ENCODE peak calls at places on chromosomes 16 and 17, in nine cellular contexts. G is NCI-H1092 treated with DMSO at 0.1 percent for 48 hours; D is kidney tubule cell; L is amniotic epithelial cell; M is foreskin melanocyte; X is naive thymus-derived CD4-positive, alpha-beta T cell; Q is HEK293T; J is CD8-positive, alpha-beta T cell; N is stimulated activated CD8-positive, alpha-beta memory T cell treated with anti-CD3 and anti-CD28 coated beads, Interleukin-7, amount 100 ng/mL, for 1 hour. F is an unnamed sample.

GRCh38 chr17:74386397-74386796 is 19.1 kb downstream of the GPR142 start:
- DNase-seq in G (no peak), D (peak), L (peak), M (no peak), X (no peak), Q (no peak), J (no peak), N (no peak), F (no peak)

GRCh38 chr17:78779848-78780247 is 2.2 kb downstream of the CYTH1 start:
- DNase-seq in G (no peak), D (peak), L (no peak), M (no peak), X (peak), Q (no peak), J (peak), N (no peak), F (no peak)

GRCh38 chr17:72467841-72468653 is 347.2 kb downstream of the SOX9 start:
- DNase-seq in G (no peak), D (peak), L (peak), M (no peak), X (no peak), Q (no peak), J (no peak), N (no peak), F (peak)

GRCh38 chr17:66373079-66373478 is 70.7 kb downstream of the PRKCA start:
- DNase-seq in G (no peak), D (no peak), L (no peak), M (no peak), X (no peak), Q (no peak), J (no peak), N (no peak), F (no peak)

GRCh38 chr16:84982434-84982833 is 28.9 kb downstream of the ZDHHC7 start:
- DNase-seq in G (no peak), D (no peak), L (no peak), M (no peak), X (no peak), Q (no peak), J (no peak), N (no peak), F (no peak)

GRCh38 chr17:4407216-4407615 is 26.5 kb upstream of the SPNS3 start:
- DNase-seq in G (no peak), D (no peak), L (peak), M (peak), X (no peak), Q (no peak), J (no peak), N (no peak), F (no peak)

GRCh38 chr16:21602785-21603184 is 3.4 kb downstream of the METTL9 start:
- DNase-seq in G (no peak), D (no peak), L (no peak), M (no peak), X (no peak), Q (no peak), J (no peak), N (no peak), F (no peak)

GRCh38 chr17:82884341-82884871 is 44.6 kb upstream of the ZNF750 start:
- DNase-seq in G (no peak), D (no peak), L (no peak), M (no peak), X (peak), Q (no peak), J (no peak), N (no peak), F (no peak)

GRCh38 chr17:2059125-2059836 is 4.4 kb downstream of the HIC1 start:
- DNase-seq in G (no peak), D (no peak), L (no peak), M (no peak), X (no peak), Q (no peak), J (no peak), N (no peak), F (no peak)

GRCh38 chr16:19885456-19886060 is 910 bp upstream of the GPRC5B start:
- DNase-seq in G (no peak), D (no peak), L (no peak), M (peak), X (peak), Q (no peak), J (no peak), N (no peak), F (no peak)

GRCh38 chr16:85369741-85370528 is 243.2 kb upstream of the GSE1 start:
- DNase-seq in G (peak), D (peak), L (peak), M (peak), X (peak), Q (peak), J (peak), N (no peak), F (peak)

GRCh38 chr17:39213852-39214251 is 11.9 kb downstream of the STAC2 start:
- DNase-seq in G (no peak), D (peak), L (peak), M (no peak), X (no peak), Q (no peak), J (no peak), N (no peak), F (no peak)

GRCh38 chr16:84829168-84829965 is 9.6 kb downstream of the CRISPLD2 start:
- DNase-seq in G (no peak), D (peak), L (peak), M (peak), X (no peak), Q (no peak), J (no peak), N (no peak), F (peak)

GRCh38 chr16:74740795-74741304 is 33.8 kb downstream of the FA2H start:
- DNase-seq in G (no peak), D (peak), L (no peak), M (no peak), X (no peak), Q (no peak), J (no peak), N (no peak), F (no peak)

GRCh38 chr16:5350118-5350517 is 252.5 kb upstream of the EEF2KMT start:
- DNase-seq in G (no peak), D (no peak), L (no peak), M (no peak), X (no peak), Q (no peak), J (no peak), N (no peak), F (no peak)

GRCh38 chr16:84103678-84104077 is 13.1 kb downstream of the MBTPS1 start:
- DNase-seq in G (no peak), D (no peak), L (no peak), M (no peak), X (no peak), Q (no peak), J (no peak), N (no peak), F (no peak)

GRCh38 chr17:78672880-78673371 is 95.7 kb upstream of the DNAH17 start:
- DNase-seq in G (no peak), D (no peak), L (peak), M (peak), X (no peak), Q (no peak), J (no peak), N (no peak), F (peak)

GRCh38 chr17:3801792-3802191 is 804 bp upstream of the ITGAE start:
- DNase-seq in G (no peak), D (no peak), L (no peak), M (no peak), X (no peak), Q (no peak), J (no peak), N (no peak), F (no peak)

GRCh38 chr17:33127706-33128105 is 136.1 kb downstream of the SPACA3 start:
- DNase-seq in G (no peak), D (peak), L (no peak), M (no peak), X (no peak), Q (no peak), J (no peak), N (no peak), F (no peak)

GRCh38 chr16:84730406-84731106 is 30.8 kb downstream of the USP10 start:
- DNase-seq in G (peak), D (peak), L (peak), M (peak), X (no peak), Q (peak), J (no peak), N (no peak), F (peak)

GRCh38 chr16:78778724-78779004 is 679.2 kb downstream of the WWOX start:
- DNase-seq in G (no peak), D (no peak), L (no peak), M (no peak), X (no peak), Q (no peak), J (no peak), N (no peak), F (no peak)

GRCh38 chr17:40550608-40551007 is 14.7 kb downstream of the CCR7 start:
- DNase-seq in G (no peak), D (no peak), L (peak), M (no peak), X (no peak), Q (no peak), J (no peak), N (no peak), F (peak)

GRCh38 chr17:44999433-44999832 is 31.3 kb upstream of the C1QL1 start:
- DNase-seq in G (no peak), D (no peak), L (no peak), M (no peak), X (no peak), Q (no peak), J (no peak), N (no peak), F (no peak)

GRCh38 chr17:73335591-73336503 is 24.0 kb upstream of the CDC42EP4 start:
- DNase-seq in G (peak), D (no peak), L (no peak), M (no peak), X (no peak), Q (no peak), J (no peak), N (no peak), F (no peak)

GRCh38 chr16:26951950-26952349 is 114.8 kb upstream of the C16orf82 start:
- DNase-seq in G (no peak), D (no peak), L (peak), M (no peak), X (no peak), Q (no peak), J (no peak), N (no peak), F (no peak)

GRCh38 chr16:12111819-12112218 is 135.3 kb downstream of the SNX29 start:
- DNase-seq in G (no peak), D (no peak), L (no peak), M (no peak), X (no peak), Q (no peak), J (no peak), N (no peak), F (no peak)

GRCh38 chr16:55478827-55479559 is at the start of gene MMP2:
- DNase-seq in G (peak), D (peak), L (peak), M (no peak), X (no peak), Q (peak), J (no peak), N (no peak), F (peak)

GRCh38 chr17:32310927-32311568 is 30.9 kb downstream of the C17orf75 start:
- DNase-seq in G (no peak), D (no peak), L (no peak), M (no peak), X (no peak), Q (no peak), J (no peak), N (no peak), F (no peak)